ENCODE peak calls at places on chromosomes 12 and 14, in seven cellular contexts. X is mesenchymal stem cell; M is RPMI7951; R is CD8-positive, alpha-beta T cell; U is Peyer's patch; G is NCI-H446; D is lower lobe of right lung. H is an unnamed sample.

GRCh38 chr14:62546862-62547474 is 498.3 kb downstream of the KCNH5 start:
- DNase-seq in X (no peak), M (no peak), R (no peak), U (no peak), G (no peak), D (no peak), H (no peak)

GRCh38 chr12:44976246-44976645 is 74.7 kb downstream of the DBX2 start:
- DNase-seq in X (no peak), M (no peak), R (no peak), U (no peak), G (no peak), D (no peak), H (no peak)

GRCh38 chr12:92745874-92746553 is 43.2 kb downstream of the PLEKHG7 start:
- DNase-seq in X (peak; percentile 92), M (peak; percentile 94), R (no peak), U (no peak), G (peak; percentile 63), D (no peak), H (peak; percentile 19)

GRCh38 chr12:96206957-96207356 is 12.8 kb downstream of the ELK3 start:
- DNase-seq in X (no peak), M (no peak), R (no peak), U (no peak), G (no peak), D (no peak), H (no peak)

GRCh38 chr14:76829650-76830421 is 3.6 kb downstream of the LRRC74A start:
- DNase-seq in X (no peak), M (peak; percentile 35), R (no peak), U (no peak), G (no peak), D (no peak), H (peak; percentile 19)

GRCh38 chr12:46470975-46471374 is 98.4 kb upstream of the SLC38A2 start:
- DNase-seq in X (peak; percentile 37), M (no peak), R (no peak), U (no peak), G (no peak), D (no peak), H (no peak)

GRCh38 chr14:54219281-54220121 is 177.3 kb upstream of the CDKN3 start:
- DNase-seq in X (no peak), M (no peak), R (no peak), U (no peak), G (no peak), D (no peak), H (no peak)

GRCh38 chr14:53034036-53034435 is 83.2 kb upstream of the FERMT2 start:
- DNase-seq in X (no peak), M (no peak), R (no peak), U (no peak), G (no peak), D (no peak), H (no peak)

GRCh38 chr12:52187206-52187605 is 4.6 kb downstream of the KRT80 start:
- DNase-seq in X (no peak), M (no peak), R (no peak), U (no peak), G (no peak), D (no peak), H (no peak)